ENCODE peak calls at places on chromosomes 4 and X, in ten cellular contexts. M is AG08396; H is activated gamma-delta T cell treated with anti-CD3 and anti-CD28 coated beads, Interleukin-2, amount 50 U/mL, for 16 hours; J is hepatocyte; P is Peyer's patch; Z is caudate nucleus; V is retina; C is T1000; L is KBM-7; S is NCI-H187 treated with DMSO at 0.1 percent for 48 hours. G is an unnamed sample.

GRCh38 chr4:11625206-11625605 is 196.5 kb upstream of the HS3ST1 start:
- DNase-seq in M (no peak), H (no peak), J (no peak), P (no peak), Z (no peak), V (no peak), C (no peak), L (no peak), S (no peak), G (no peak)

GRCh38 chr4:77819409-77819835 is 254 bp upstream of the CNOT6L start:
- DNase-seq in M (peak), H (no peak), J (peak), P (no peak), Z (no peak), V (no peak), C (no peak), L (no peak), S (no peak), G (no peak)

GRCh38 chrX:56268888-56269287 is 36.7 kb downstream of the KLF8 start:
- DNase-seq in M (no peak), H (no peak), J (no peak), P (no peak), Z (no peak), V (no peak), C (no peak), L (no peak), S (no peak), G (peak)

GRCh38 chr4:6942238-6942800 is 32.7 kb downstream of the TBC1D14 start:
- DNase-seq in M (peak), H (no peak), J (peak), P (peak), Z (no peak), V (no peak), C (no peak), L (peak), S (no peak), G (peak)

GRCh38 chrX:94178145-94178790 is 504.3 kb downstream of the FAM133A start:
- DNase-seq in M (peak), H (no peak), J (peak), P (no peak), Z (no peak), V (no peak), C (peak), L (no peak), S (no peak), G (no peak)

GRCh38 chrX:119757979-119758681 is at the start of gene SOWAHD:
- DNase-seq in M (no peak), H (no peak), J (peak), P (peak), Z (no peak), V (peak), C (peak), L (peak), S (no peak), G (no peak)

GRCh38 chr4:156971623-156972369 is at the start of gene PDGFC:
- DNase-seq in M (peak), H (no peak), J (peak), P (peak), Z (peak), V (peak), C (peak), L (peak), S (no peak), G (peak)

GRCh38 chr4:138710297-138710696 is 305.3 kb upstream of the NOCT start:
- DNase-seq in M (no peak), H (no peak), J (no peak), P (no peak), Z (no peak), V (no peak), C (no peak), L (no peak), S (no peak), G (no peak)

GRCh38 chrX:36609653-36610585 is 398.2 kb upstream of the FAM47C start:
- DNase-seq in M (no peak), H (no peak), J (no peak), P (no peak), Z (no peak), V (no peak), C (no peak), L (no peak), S (no peak), G (no peak)

GRCh38 chr4:150821641-150822040 is 193.4 kb downstream of the LRBA start:
- DNase-seq in M (no peak), H (no peak), J (no peak), P (no peak), Z (no peak), V (no peak), C (no peak), L (no peak), S (no peak), G (no peak)

GRCh38 chr4:30760560-30760959 is 40.4 kb downstream of the PCDH7 start:
- DNase-seq in M (no peak), H (no peak), J (no peak), P (no peak), Z (no peak), V (no peak), C (no peak), L (no peak), S (no peak), G (no peak)

GRCh38 chrX:101595739-101596419 is 21.9 kb downstream of the ARMCX6 start:
- DNase-seq in M (peak), H (no peak), J (peak), P (no peak), Z (peak), V (peak), C (no peak), L (peak), S (no peak), G (peak)

GRCh38 chr4:8917868-8918783 is 46.5 kb upstream of the HMX1 start:
- DNase-seq in M (peak), H (peak), J (peak), P (peak), Z (peak), V (peak), C (peak), L (peak), S (no peak), G (peak)

GRCh38 chr4:156898373-156899117 is 73.1 kb downstream of the PDGFC start:
- DNase-seq in M (no peak), H (no peak), J (no peak), P (no peak), Z (no peak), V (no peak), C (no peak), L (peak), S (no peak), G (peak)

G was measured in foreskin fibroblast.